ENCODE peak calls at places on chromosome 21, in seven cellular contexts. L is NCI-H1092; F is heart left ventricle; D is activated naive CD8-positive, alpha-beta T cell treated with anti-CD3 and anti-CD28 coated beads, Interleukin-2, amount 50 U/mL, for 16 hours; M is non-pigmented ciliary epithelial cell; J is dermis microvascular lymphatic vessel endothelial cell; A is sigmoid colon. N is an unnamed sample.

GRCh38 chr21:44653656-44654575 is 543 bp downstream of the KRTAP12-4 start:
- DNase-seq in A (no peak), F (no peak), D (no peak), J (no peak), L (peak; percentile 20), M (no peak), N (peak; percentile 55)

GRCh38 chr21:41610042-41610839 is 102.3 kb upstream of the TMPRSS2 start:
- DNase-seq in F (peak; percentile 50), A (peak; percentile 68), M (no peak), J (peak; percentile 72), D (no peak), L (peak; percentile 29), N (peak; percentile 94)

GRCh38 chr21:17688912-17689874 is 76.5 kb upstream of the BTG3 start:
- DNase-seq in J (no peak), A (no peak), L (peak; percentile 83), M (no peak), D (peak; percentile 19), F (peak; percentile 56), N (no peak)

GRCh38 chr21:46424062-46424591 is 34.6 kb upstream of the DIP2A start:
- DNase-seq in M (no peak), D (no peak), A (no peak), J (no peak), L (no peak), F (no peak), N (peak; percentile 84)

GRCh38 chr21:35520302-35520701 is 471.2 kb upstream of the RUNX1 start:
- DNase-seq in M (no peak), F (no peak), D (no peak), J (peak; percentile 21), A (no peak), L (no peak), N (no peak)

GRCh38 chr21:28762357-28762735 is 230.3 kb downstream of the LTN1 start:
- DNase-seq in D (no peak), A (no peak), M (no peak), J (no peak), L (no peak), F (no peak), N (no peak)

GRCh38 chr21:15826147-15826780 is 96.5 kb downstream of the USP25 start:
- DNase-seq in J (peak; percentile 70), D (no peak), L (no peak), M (no peak), F (no peak), A (no peak), N (no peak)

GRCh38 chr21:33684923-33685560 is 42.7 kb downstream of the ITSN1 start:
- DNase-seq in L (no peak), F (no peak), A (no peak), J (peak; percentile 37), M (no peak), D (no peak), N (no peak)

GRCh38 chr21:37936010-37936785 is 19.9 kb upstream of the KCNJ6 start:
- DNase-seq in A (no peak), D (no peak), L (no peak), F (no peak), M (no peak), J (no peak), N (no peak)

GRCh38 chr21:14251336-14251735 is 35.4 kb downstream of the RBM11 start:
- DNase-seq in F (no peak), D (no peak), M (no peak), J (no peak), A (no peak), L (no peak), N (no peak)

GRCh38 chr21:44301961-44302406 is 2.1 kb downstream of the PFKL start:
- DNase-seq in F (no peak), A (no peak), J (no peak), D (no peak), M (no peak), L (peak; percentile 45), N (no peak)

GRCh38 chr21:46619846-46620245 is 15.0 kb upstream of the S100B start:
- DNase-seq in A (no peak), J (no peak), L (no peak), F (no peak), M (no peak), D (no peak), N (no peak)

GRCh38 chr21:42562816-42563215 is 49.2 kb downstream of the SLC37A1 start:
- DNase-seq in L (no peak), F (no peak), D (no peak), A (peak; percentile 39), J (no peak), M (no peak), N (no peak)

GRCh38 chr21:36030581-36031189 is 29.6 kb downstream of the SETD4 start:
- DNase-seq in F (no peak), L (no peak), A (no peak), D (no peak), J (no peak), M (no peak), N (no peak)

GRCh38 chr21:26715878-26716506 is 129.2 kb downstream of the ADAMTS1 start:
- DNase-seq in L (peak; percentile 40), J (peak; percentile 59), F (no peak), D (no peak), A (no peak), M (no peak), N (peak; percentile 74)

GRCh38 chr21:21688877-21689276 is 690.7 kb downstream of the NCAM2 start:
- DNase-seq in L (no peak), D (no peak), F (no peak), A (no peak), J (no peak), M (no peak), N (no peak)

GRCh38 chr21:45300786-45301520 is 13.3 kb upstream of the POFUT2 start:
- DNase-seq in M (no peak), L (no peak), J (no peak), D (no peak), A (peak; percentile 70), F (no peak), N (no peak)

GRCh38 chr21:46060596-46061061 is 37.3 kb upstream of the COL6A2 start:
- DNase-seq in D (no peak), M (peak; percentile 96), A (peak; percentile 95), F (peak; percentile 84), L (no peak), J (no peak), N (peak; percentile 99)